ENCODE peak calls at places on chromosomes 12 and 14, in five cellular contexts. D is caudate nucleus; V is cerebellar cortex; U is stimulated activated CD4-positive, alpha-beta T cell treated with anti-CD3 and anti-CD28 coated beads, Interleukin-15, amount 100 ng/mL, for 24 hours; F is GM06990. I is an unnamed sample.

GRCh38 chr12:86186449-86186848 is 69.7 kb downstream of the MGAT4C start:
- DNase-seq in D (no peak), V (no peak), U (no peak), F (no peak), I (no peak)

GRCh38 chr14:75969126-75969525 is 12.7 kb downstream of the TGFB3 start:
- DNase-seq in D (no peak), V (peak; percentile 69), U (no peak), F (no peak), I (peak; percentile 74)

GRCh38 chr14:103624860-103625259 is 4.2 kb upstream of the KLC1 start:
- DNase-seq in D (no peak), V (no peak), U (peak; percentile 40), F (peak; percentile 34), I (no peak)

GRCh38 chr12:29286081-29286800 is 94.7 kb downstream of the ERGIC2 start:
- DNase-seq in D (no peak), V (no peak), U (no peak), F (no peak), I (no peak)

GRCh38 chr14:92759300-92759678 is 10.9 kb upstream of the LGMN start:
- DNase-seq in D (peak; percentile 67), V (no peak), U (peak; percentile 47), F (no peak), I (no peak)

GRCh38 chr14:106436310-106436905 is 910.0 kb downstream of the TMEM121 start:
- DNase-seq in D (no peak), V (peak; percentile 19), U (peak; percentile 85), F (peak; percentile 35), I (peak; percentile 6)

GRCh38 chr12:14664434-14665023 is 31.9 kb downstream of the GUCY2C start:
- DNase-seq in D (peak; percentile 30), V (peak; percentile 37), U (peak; percentile 16), F (no peak), I (peak; percentile 41)

GRCh38 chr12:26614217-26614616 is 218.8 kb downstream of the ITPR2 start:
- DNase-seq in D (peak; percentile 57), V (peak; percentile 68), U (peak; percentile 25), F (no peak), I (peak; percentile 71)

GRCh38 chr14:105581551-105582341 is 55.4 kb downstream of the TMEM121 start:
- DNase-seq in D (no peak), V (no peak), U (no peak), F (peak; percentile 80), I (no peak)

GRCh38 chr14:67526676-67527459 is 6.2 kb upstream of the PLEKHH1 start:
- DNase-seq in D (peak; percentile 63), V (peak; percentile 91), U (peak; percentile 53), F (peak; percentile 10), I (peak; percentile 90)

GRCh38 chr12:52130695-52131094 is 51.2 kb downstream of the SMIM41 start:
- DNase-seq in D (no peak), V (no peak), U (no peak), F (no peak), I (peak; percentile 6)

GRCh38 chr14:95620659-95621059 is 65.6 kb upstream of the TCL1B start:
- DNase-seq in D (no peak), V (no peak), U (no peak), F (peak; percentile 13), I (no peak)

GRCh38 chr12:92735131-92735721 is 32.4 kb downstream of the PLEKHG7 start:
- DNase-seq in D (no peak), V (peak; percentile 58), U (no peak), F (no peak), I (peak; percentile 66)

GRCh38 chr14:106843951-106844483 is 1317.6 kb downstream of the TMEM121 start:
- DNase-seq in D (no peak), V (no peak), U (peak; percentile 43), F (peak; percentile 42), I (no peak)

GRCh38 chr12:105590571-105590970 is 260.1 kb downstream of the C12orf75 start:
- DNase-seq in D (no peak), V (no peak), U (no peak), F (no peak), I (no peak)

GRCh38 chr12:100365411-100365810 is 8.5 kb downstream of the SLC17A8 start:
- DNase-seq in D (no peak), V (no peak), U (no peak), F (no peak), I (no peak)

GRCh38 chr12:97757431-97758091 is 295.0 kb downstream of the RMST start:
- DNase-seq in D (no peak), V (no peak), U (no peak), F (no peak), I (no peak)

GRCh38 chr12:69161835-69162234 is 77.5 kb upstream of the CPSF6 start:
- DNase-seq in D (peak; percentile 72), V (no peak), U (peak; percentile 65), F (peak; percentile 33), I (no peak)

GRCh38 chr12:15699886-15700285 is 89.3 kb downstream of the EPS8 start:
- DNase-seq in D (no peak), V (no peak), U (no peak), F (no peak), I (no peak)

GRCh38 chr14:100292301-100292775 is 13.9 kb downstream of the SLC25A29 start:
- DNase-seq in D (no peak), V (no peak), U (no peak), F (no peak), I (no peak)

GRCh38 chr14:59183150-59183549 is 5.3 kb upstream of the DAAM1 start:
- DNase-seq in D (no peak), V (no peak), U (no peak), F (no peak), I (no peak)

GRCh38 chr14:58133739-58134138 is 18.3 kb downstream of the ARMH4 start:
- DNase-seq in D (no peak), V (no peak), U (no peak), F (no peak), I (no peak)

GRCh38 chr12:64895541-64895940 is 71.1 kb downstream of the TBC1D30 start:
- DNase-seq in D (no peak), V (no peak), U (no peak), F (no peak), I (no peak)